ENCODE peak calls at places on chromosomes 16 and 17, in four cellular contexts. R is A549, W is left lung, C is heart left ventricle. U is an unnamed sample.

GRCh38 chr17:80704894-80705293 is 160.3 kb downstream of the RPTOR start:
- DNase-seq in R (no peak), W (no peak), C (no peak), U (no peak)

GRCh38 chr17:68539536-68540469 is 27.6 kb downstream of the PRKAR1A start:
- DNase-seq in R (peak), W (peak), C (no peak), U (peak)

GRCh38 chr16:64206877-64207276 is 915.0 kb downstream of the CDH11 start:
- DNase-seq in R (no peak), W (no peak), C (peak), U (no peak)

GRCh38 chr17:77035526-77035925 is 105.2 kb upstream of the SEC14L1 start:
- DNase-seq in R (no peak), W (no peak), C (no peak), U (no peak)

GRCh38 chr17:47292206-47292605 is 31.5 kb upstream of the EFCAB13 start:
- DNase-seq in R (no peak), W (no peak), C (no peak), U (no peak)

GRCh38 chr17:38550661-38551060 is 55.1 kb downstream of the SRCIN1 start:
- DNase-seq in R (no peak), W (no peak), C (peak), U (no peak)

GRCh38 chr16:75640598-75640997 is 6.9 kb downstream of the KARS1 start:
- DNase-seq in R (no peak), W (no peak), C (no peak), U (no peak)

GRCh38 chr17:74641224-74641948 is 17.8 kb upstream of the CD300E start:
- DNase-seq in R (no peak), W (no peak), C (no peak), U (no peak)

GRCh38 chr17:72839086-72839728 is 253.3 kb downstream of the SLC39A11 start:
- DNase-seq in R (no peak), W (no peak), C (no peak), U (peak)

GRCh38 chr17:79983456-79983855 is 52.2 kb downstream of the TBC1D16 start:
- DNase-seq in R (no peak), W (peak), C (no peak), U (no peak)

GRCh38 chr16:19512297-19512696 is 9.6 kb downstream of the GDE1 start:
- DNase-seq in R (no peak), W (no peak), C (no peak), U (no peak)

GRCh38 chr16:29820730-29821662 is 734 bp downstream of the MVP start:
- DNase-seq in R (peak), W (peak), C (no peak), U (no peak)

GRCh38 chr16:54821731-54822130 is 108.9 kb upstream of the IRX5 start:
- DNase-seq in R (no peak), W (no peak), C (no peak), U (no peak)

GRCh38 chr17:228223-228615 is 46.8 kb upstream of the DOC2B start:
- DNase-seq in R (no peak), W (peak), C (peak), U (no peak)

GRCh38 chr17:43564080-43564594 is 18.0 kb upstream of the ETV4 start:
- DNase-seq in R (no peak), W (no peak), C (no peak), U (no peak)

GRCh38 chr16:46638947-46639925 is 18.1 kb upstream of the SHCBP1 start:
- DNase-seq in R (no peak), W (no peak), C (no peak), U (no peak)

GRCh38 chr16:54031107-54031760 is 255.4 kb downstream of the IRX3 start:
- DNase-seq in R (no peak), W (no peak), C (no peak), U (no peak)

GRCh38 chr16:79114759-79115158 is 485.8 kb downstream of the MAF start:
- DNase-seq in R (no peak), W (no peak), C (no peak), U (no peak)

GRCh38 chr16:28930652-28931051 is 1.1 kb upstream of the CD19 start:
- DNase-seq in R (no peak), W (no peak), C (no peak), U (no peak)

GRCh38 chr17:44970136-44970737 is 2.1 kb upstream of the C1QL1 start:
- DNase-seq in R (no peak), W (no peak), C (peak), U (no peak)

GRCh38 chr17:75524971-75525805 is at the start of gene LLGL2:
- DNase-seq in R (peak), W (peak), C (peak), U (no peak)

GRCh38 chr16:23784811-23785447 is 30.1 kb downstream of the CHP2 start:
- DNase-seq in R (peak), W (no peak), C (no peak), U (no peak)

GRCh38 chr17:77840156-77840555 is 118.3 kb upstream of the TNRC6C start:
- DNase-seq in R (no peak), W (peak), C (no peak), U (no peak)

GRCh38 chr16:2452650-2453049 is 7.3 kb upstream of the TEDC2 start:
- DNase-seq in R (no peak), W (no peak), C (no peak), U (no peak)

GRCh38 chr17:64767269-64767997 is 105.3 kb upstream of the SMURF2 start:
- DNase-seq in R (no peak), W (no peak), C (no peak), U (no peak)

GRCh38 chr16:31243734-31244670 is 15.8 kb upstream of the ITGAM start:
- DNase-seq in R (no peak), W (no peak), C (no peak), U (no peak)

GRCh38 chr17:58741121-58741625 is 14.5 kb upstream of the PPM1E start:
- DNase-seq in R (peak), W (no peak), C (no peak), U (no peak)

GRCh38 chr16:66427036-66427446 is at the start of gene BEAN1:
- DNase-seq in R (no peak), W (no peak), C (no peak), U (no peak)

GRCh38 chr16:3282747-3283524 is at the start of gene ZNF263:
- DNase-seq in R (peak), W (peak), C (peak), U (peak)

GRCh38 chr17:58965221-58965620 is 141.5 kb downstream of the TRIM37 start:
- DNase-seq in R (no peak), W (no peak), C (no peak), U (no peak)

GRCh38 chr17:29584452-29585079 is 4.9 kb downstream of the GIT1 start:
- DNase-seq in R (no peak), W (no peak), C (peak), U (no peak)

GRCh38 chr17:57488856-57489255 is 232.5 kb downstream of the MSI2 start:
- DNase-seq in R (no peak), W (no peak), C (no peak), U (no peak)

GRCh38 chr17:66507103-66507923 is 204.9 kb downstream of the PRKCA start:
- DNase-seq in R (peak), W (peak), C (no peak), U (peak)

DNA sequence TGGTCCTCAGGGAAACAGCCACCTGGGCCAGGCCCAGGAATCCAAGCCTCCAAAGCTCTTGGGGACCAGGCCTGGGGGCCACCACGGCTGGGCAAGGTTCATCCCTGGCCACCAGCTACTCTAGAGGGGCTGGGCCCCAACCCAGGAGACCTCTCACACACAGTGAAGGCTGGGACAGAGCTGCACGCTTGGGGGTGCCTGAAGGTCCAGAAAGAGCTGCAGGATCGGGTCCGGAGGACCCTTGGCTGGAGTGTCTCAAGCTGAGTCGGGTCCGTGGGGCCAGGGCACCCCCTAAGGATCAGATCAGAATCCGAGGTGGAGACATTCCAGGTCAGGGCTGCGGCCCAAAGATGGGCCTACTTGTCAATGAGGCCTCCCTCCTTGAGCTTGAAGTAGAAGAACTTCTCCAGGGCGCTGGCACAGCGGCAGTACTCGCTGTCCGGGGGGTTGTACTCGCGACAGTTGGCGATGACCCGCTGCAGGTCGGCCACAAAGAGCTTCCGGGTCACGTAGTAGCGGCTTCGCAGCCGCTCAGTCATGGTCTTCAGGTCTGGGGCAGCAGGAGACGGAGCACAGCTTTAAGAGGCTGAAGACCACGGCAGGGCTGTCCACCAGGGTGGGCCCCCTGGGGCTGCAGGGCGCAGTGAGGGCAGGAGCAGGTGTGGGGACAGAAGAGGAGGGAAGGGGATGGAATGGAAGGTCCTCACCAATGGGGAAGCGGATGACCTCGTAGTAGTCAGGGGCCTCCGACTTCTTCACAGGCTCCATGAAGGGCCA is 967 bp upstream of the DHX58 start:
- DNase-seq in R (no peak), W (no peak), C (no peak), U (no peak)
- H3K4me3 ChIP-seq in R (no peak), W (no peak), C (no peak), U (no peak)

DNA sequence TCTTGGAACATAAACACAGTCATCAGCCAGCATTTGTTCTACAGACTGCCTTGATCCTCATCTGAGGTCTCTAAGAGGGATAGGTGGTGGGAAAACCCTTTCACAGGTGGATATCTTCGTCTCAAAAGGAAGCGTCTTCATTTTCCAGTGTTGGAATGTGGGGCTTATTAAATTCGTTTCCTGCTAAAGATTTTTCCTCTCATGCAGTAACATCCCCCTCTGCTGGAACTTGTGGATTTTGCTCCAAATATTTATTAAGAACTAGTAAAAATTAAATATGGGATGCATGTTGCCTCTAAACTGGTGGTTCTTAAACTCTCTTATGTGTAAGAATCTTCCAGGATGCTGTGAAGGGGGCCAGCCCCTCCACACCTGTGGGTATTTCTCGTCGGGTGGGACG is 20.1 kb upstream of the MLYCD start:
- DNase-seq in R (peak), W (no peak), C (no peak), U (no peak)
- H3K4me3 ChIP-seq in R (no peak), W (no peak), C (no peak), U (no peak)

GRCh38 chr17:49994085-49995054 is 654 bp downstream of the DLX3 start:
- DNase-seq in R (no peak), W (no peak), C (no peak), U (no peak)
- H3K4me3 ChIP-seq in R (peak), W (peak), C (peak), U (no peak)

GRCh38 chr16:89831810-89832328 is 3.6 kb downstream of the SPIRE2 start:
- DNase-seq in R (no peak), W (no peak), C (no peak), U (no peak)

GRCh38 chr16:89842471-89843408 is 14.5 kb downstream of the SPIRE2 start:
- DNase-seq in R (no peak), W (no peak), C (peak), U (peak)

GRCh38 chr16:89841275-89841674 is 13.0 kb downstream of the SPIRE2 start:
- DNase-seq in R (no peak), W (no peak), C (no peak), U (no peak)

DNA sequence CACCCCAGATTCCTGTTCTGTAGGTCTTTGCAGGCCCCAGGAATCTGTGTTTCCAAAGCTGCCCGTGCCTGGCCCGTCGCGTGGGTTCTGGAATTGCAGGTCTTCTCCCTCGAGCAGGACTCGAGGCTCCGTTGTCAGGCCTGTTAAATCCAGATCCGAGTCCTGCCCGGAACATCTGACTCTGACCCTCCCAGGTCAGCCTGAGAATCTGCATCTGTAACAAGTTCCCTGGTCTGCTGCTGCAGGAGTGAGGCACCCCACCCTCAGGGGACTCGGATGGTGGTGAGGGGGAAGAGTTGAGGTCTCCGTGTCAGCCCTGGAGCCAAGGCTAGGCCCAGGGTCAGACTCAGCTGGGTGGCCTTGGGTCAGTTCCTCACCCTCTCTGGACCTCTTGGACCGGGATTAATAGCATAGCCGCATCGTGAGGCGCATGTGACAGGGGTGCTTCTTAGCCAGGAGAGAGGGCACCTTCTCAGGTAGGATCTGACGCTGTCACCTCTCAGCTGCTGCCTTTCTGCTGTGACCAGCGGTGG is 8.8 kb downstream of the SPIRE2 start:
- DNase-seq in R (no peak), W (no peak), C (no peak), U (no peak)
- H3K4me3 ChIP-seq in R (no peak), W (peak), C (no peak), U (no peak)

GRCh38 chr17:50425001-50425681 is 877 bp upstream of the ACSF2 start:
- DNase-seq in R (no peak), W (peak), C (no peak), U (no peak)
- H3K4me3 ChIP-seq in R (peak), W (peak), C (peak), U (peak)

DNA sequence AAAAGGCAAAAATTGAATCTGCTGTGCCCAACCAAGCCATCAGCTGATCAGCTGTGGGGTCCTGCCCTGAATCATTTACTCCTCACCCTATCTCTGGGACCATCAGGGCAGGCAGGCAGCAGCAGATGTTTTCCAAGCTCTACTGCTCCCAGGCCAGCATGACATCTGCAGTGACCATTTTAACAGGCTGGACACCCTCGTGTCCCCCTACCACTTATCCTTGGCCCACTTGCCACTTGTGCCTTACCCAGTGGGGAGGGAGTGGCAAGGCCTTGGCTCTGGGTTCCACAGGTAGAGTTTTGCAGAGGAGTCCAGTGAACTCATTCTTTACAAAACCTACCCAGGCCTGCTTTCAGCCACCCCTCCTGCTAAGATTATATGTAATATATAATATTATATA is 12.0 kb upstream of the CA4 start:
- DNase-seq in R (no peak), W (no peak), C (no peak), U (no peak)
- H3K4me3 ChIP-seq in R (no peak), W (no peak), C (no peak), U (no peak)

GRCh38 chr16:70527315-70527996 is 3.8 kb downstream of the SF3B3 start:
- DNase-seq in R (no peak), W (no peak), C (no peak), U (no peak)

GRCh38 chr16:70523621-70524405 is at the start of gene SF3B3:
- DNase-seq in R (peak), W (peak), C (peak), U (no peak)

GRCh38 chr16:70526403-70526802 is 2.8 kb downstream of the SF3B3 start:
- DNase-seq in R (no peak), W (no peak), C (no peak), U (no peak)

GRCh38 chr16:70534949-70535348 is 11.3 kb downstream of the SF3B3 start:
- DNase-seq in R (no peak), W (no peak), C (no peak), U (no peak)

DNA sequence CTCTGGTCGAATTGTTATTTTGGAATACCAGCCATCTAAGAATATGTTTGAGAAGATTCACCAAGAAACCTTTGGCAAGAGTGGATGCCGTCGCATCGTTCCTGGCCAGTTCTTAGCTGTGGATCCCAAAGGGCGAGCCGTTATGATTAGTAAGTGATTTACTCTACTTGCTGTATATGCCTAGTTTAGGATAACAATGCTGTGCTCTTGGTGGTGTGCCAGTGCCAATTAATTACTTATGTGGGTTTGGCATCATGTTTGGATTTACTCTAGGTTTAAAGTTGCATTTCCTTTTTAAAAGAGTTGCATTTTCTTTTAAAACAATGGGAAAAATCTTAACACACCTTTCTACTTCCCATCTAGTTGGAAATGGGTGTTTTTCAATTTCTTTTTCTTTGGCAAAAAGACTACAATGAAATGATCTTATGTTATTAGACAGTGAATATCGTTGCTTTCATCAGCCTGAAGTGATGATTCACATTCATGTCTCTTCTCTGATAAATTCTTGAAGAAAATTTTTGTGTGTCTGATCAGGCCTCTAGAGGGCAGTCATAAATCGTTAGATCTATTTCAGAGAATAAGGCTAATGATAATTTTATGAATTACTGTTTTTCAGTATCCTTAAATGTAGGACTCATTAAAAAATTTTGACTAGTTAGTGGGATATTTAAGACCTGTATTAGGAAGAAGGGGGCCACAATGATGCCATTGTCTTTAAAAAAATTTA is 5.6 kb downstream of the SF3B3 start:
- DNase-seq in R (peak), W (no peak), C (no peak), U (no peak)
- H3K4me3 ChIP-seq in R (no peak), W (no peak), C (no peak), U (no peak)

GRCh38 chr17:16407911-16408588 is 7.3 kb upstream of the TRPV2 start:
- DNase-seq in R (peak), W (no peak), C (peak), U (no peak)

DNA sequence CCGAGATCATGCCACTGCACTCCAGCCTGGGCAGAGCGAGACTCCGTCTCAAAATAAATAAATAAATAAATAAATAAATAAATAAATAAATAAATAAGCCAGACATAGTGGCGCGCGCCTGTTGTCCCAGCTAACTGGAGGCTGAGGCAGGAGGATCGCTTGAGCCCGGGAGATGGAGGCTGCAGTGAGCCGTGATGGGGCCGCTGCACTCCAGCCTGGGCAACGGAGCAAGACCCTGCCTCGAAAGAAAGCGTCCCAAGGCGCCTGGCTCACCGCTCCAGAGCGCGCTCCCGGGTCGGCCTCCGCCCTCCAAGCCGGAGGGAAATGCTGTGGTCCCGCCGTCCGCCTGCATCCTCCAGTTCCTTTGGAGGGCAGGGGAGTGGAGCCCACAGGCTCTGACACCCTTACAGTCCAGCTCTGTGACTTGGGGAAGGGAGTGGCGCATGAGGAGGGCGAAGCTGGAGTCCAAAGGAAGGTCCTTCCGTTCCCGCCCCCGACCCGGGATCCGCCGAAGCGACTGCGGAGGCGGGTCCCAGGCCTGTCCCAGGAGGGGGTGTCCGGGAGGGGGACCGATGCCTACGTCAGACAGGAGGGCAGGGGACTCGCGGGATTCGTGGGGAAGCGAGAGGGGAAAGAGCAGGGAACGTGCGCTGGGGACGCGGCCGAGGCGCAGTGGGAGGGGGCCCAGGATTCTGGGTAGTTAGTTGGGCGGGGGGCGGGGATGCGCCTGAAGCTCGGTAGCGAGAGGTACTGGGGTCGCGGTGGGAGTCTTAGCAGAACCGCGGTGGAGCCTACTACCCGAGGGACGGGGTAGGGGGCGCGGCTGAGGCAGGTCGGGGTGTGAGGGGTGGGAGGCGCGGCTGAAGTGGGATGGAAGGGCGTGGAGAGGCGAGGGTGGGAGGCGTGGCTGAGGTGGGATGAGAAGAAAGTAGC is 8.4 kb upstream of the TRPV2 start:
- DNase-seq in R (peak), W (no peak), C (peak), U (no peak)
- H3K4me3 ChIP-seq in R (peak), W (peak), C (peak), U (peak)